ENCODE peak calls at places on chromosome 22, in six cellular contexts. M is upper lobe of right lung, P is mammary epithelial cell, C is endodermal cell, H is A673, A is Peyer's patch. B is an unnamed sample. For H3K4me1, the result is how much of the 10 kb centered on the place peaks cover.

GRCh38 chr22:17430298-17430900 is 61.1 kb downstream of the CECR2 start:
- DNase-seq in H (no peak), C (no peak), M (no peak), A (no peak), P (peak), B (no peak)

GRCh38 chr22:40044870-40045834 is 50.4 kb downstream of the FAM83F start:
- DNase-seq in M (peak), C (peak), A (peak), P (peak), H (no peak), B (peak)

GRCh38 chr22:38843716-38844660 is at the start of gene NPTXR:
- DNase-seq in C (peak), A (peak), M (no peak), P (no peak), H (peak), B (peak)

GRCh38 chr22:45091254-45091854 is 72.4 kb upstream of the NUP50 start:
- DNase-seq in M (no peak), P (no peak), A (no peak), C (peak), H (no peak), B (no peak)

GRCh38 chr22:39462443-39463147 is 5.8 kb downstream of the MGAT3 start:
- DNase-seq in P (no peak), A (no peak), H (no peak), M (no peak), C (peak), B (no peak)

GRCh38 chr22:48811885-48812284 is 1015.8 kb downstream of the BRD1 start:
- DNase-seq in H (no peak), C (no peak), P (no peak), A (no peak), M (no peak), B (no peak)

GRCh38 chr22:17380711-17381087 is 11.4 kb downstream of the CECR2 start:
- DNase-seq in A (no peak), P (no peak), M (no peak), H (no peak), C (no peak), B (no peak)

GRCh38 chr22:39151329-39151975 is 1.0 kb downstream of the CBX7 start:
- DNase-seq in C (peak), H (no peak), A (peak), P (no peak), M (peak), B (no peak)

GRCh38 chr22:27985323-27986275 is 66.5 kb upstream of the PITPNB start:
- DNase-seq in P (no peak), A (peak), M (no peak), C (peak), H (no peak), B (peak)

GRCh38 chr22:32751065-32751739 is 50.3 kb upstream of the TIMP3 start:
- DNase-seq in C (no peak), H (no peak), P (no peak), A (no peak), M (no peak), B (no peak)

GRCh38 chr22:22397292-22397870 is 111.2 kb downstream of the ZNF280B start:
- DNase-seq in P (peak), C (peak), M (no peak), A (no peak), H (no peak), B (no peak)

GRCh38 chr22:29883045-29883830 is at the start of gene MTMR3:
- DNase-seq in H (peak), A (peak), C (peak), P (peak), M (peak), B (peak)
- H3K27ac ChIP-seq in H (peak), A (peak), C (peak), P (peak), M (peak), B (peak)

DNA sequence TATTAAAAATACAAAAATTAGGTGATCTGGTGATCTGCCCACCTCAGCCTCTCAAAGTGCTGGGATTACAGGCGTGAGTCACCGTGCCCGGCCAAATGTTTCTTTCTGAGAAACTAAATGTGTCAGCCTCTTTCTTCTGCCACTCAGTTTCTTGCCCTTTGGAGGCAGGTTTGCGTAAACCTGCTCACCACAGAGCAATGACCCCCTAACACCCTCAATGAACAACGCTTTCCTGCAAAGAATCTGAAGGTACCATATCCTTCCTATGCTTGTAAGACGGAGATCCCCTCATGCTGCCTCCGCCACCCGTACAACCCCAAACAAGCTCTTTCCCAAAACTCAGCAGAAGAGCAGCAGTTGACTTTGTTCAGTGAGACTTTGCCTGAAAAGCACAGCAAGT is 38.7 kb upstream of the TTLL12 start:
- DNase-seq in P (no peak), M (no peak), H (no peak), C (no peak), A (no peak), B (no peak)
- H3K4me3 ChIP-seq in P (no peak), M (no peak), H (no peak), C (no peak), A (no peak), B (no peak)

GRCh38 chr22:47517062-47517461 is 754.6 kb downstream of the TBC1D22A start:
- DNase-seq in A (no peak), H (no peak), P (no peak), M (no peak), C (no peak), B (no peak)
- H3K4me1 ChIP-seq in A (under half), H (under half), P (under half), M (under half), C (under half), B (under half)

DNA sequence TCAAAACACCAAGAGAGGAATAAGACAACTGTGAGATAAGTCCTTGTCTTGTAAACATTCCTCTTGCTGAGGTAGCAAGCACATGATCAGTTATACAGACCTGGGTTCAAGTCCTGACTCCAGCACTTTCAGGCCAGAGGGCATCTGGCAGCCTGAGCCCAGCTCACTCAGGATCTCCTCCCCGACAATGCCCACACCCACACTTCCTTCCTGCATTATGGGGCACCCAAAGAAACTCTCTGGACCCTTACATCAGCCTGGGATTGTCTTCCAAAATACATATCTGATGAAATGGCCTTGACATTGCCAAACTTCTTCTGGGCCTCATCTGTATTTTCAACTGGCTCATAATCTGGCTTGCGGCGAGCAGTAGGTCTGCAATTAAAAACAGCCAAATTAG is 48.6 kb downstream of the ARFGAP3 start:
- DNase-seq in P (no peak), M (no peak), A (no peak), H (no peak), C (no peak), B (no peak)
- H3K27ac ChIP-seq in P (no peak), M (no peak), A (no peak), H (no peak), C (no peak), B (no peak)

GRCh38 chr22:49948573-49948957 is 12.0 kb upstream of the PIM3 start:
- DNase-seq in H (no peak), M (no peak), P (no peak), C (peak), A (no peak), B (no peak)
- H3K4me3 ChIP-seq in H (no peak), M (peak), P (no peak), C (no peak), A (peak), B (no peak)

GRCh38 chr22:37273846-37274225 is 8.5 kb upstream of the CYTH4 start:
- DNase-seq in C (no peak), M (no peak), P (no peak), H (no peak), A (no peak), B (no peak)

GRCh38 chr22:37273126-37273845 is 9.0 kb upstream of the CYTH4 start:
- DNase-seq in C (no peak), P (peak), A (no peak), M (no peak), H (no peak), B (no peak)

GRCh38 chr22:37275622-37276021 is 6.7 kb upstream of the CYTH4 start:
- DNase-seq in M (no peak), H (no peak), P (no peak), A (no peak), C (peak), B (no peak)

GRCh38 chr22:37275134-37275533 is 7.2 kb upstream of the CYTH4 start:
- DNase-seq in H (no peak), M (no peak), P (no peak), A (no peak), C (peak), B (no peak)

GRCh38 chr22:37274380-37274862 is 7.9 kb upstream of the CYTH4 start:
- DNase-seq in H (no peak), P (no peak), A (peak), M (peak), C (no peak), B (no peak)
- H3K4me1 ChIP-seq in H (under half), P (under half), A (under half), M (under half), C (under half), B (under half)

B was measured in naive thymus-derived CD4-positive, alpha-beta T cell.